ENCODE peak calls at places on chromosomes 6 and 20, in four cellular contexts. One of them, this sample, is unnamed. For H3K4me1, the result is how much of the 10 kb centered on the place peaks cover.

GRCh38 chr20:881051-881820 is 34.9 kb downstream of the ANGPT4 start:
- DNase-seq in uterus: no peak
- DNase-seq in A549: peak
- DNase-seq in stomach: no peak
- DNase-seq in this sample: no peak

GRCh38 chr20:64245746-64246595 is 9.6 kb upstream of the PCMTD2 start:
- DNase-seq in uterus: no peak
- DNase-seq in A549: no peak
- DNase-seq in stomach: peak
- DNase-seq in this sample: no peak

GRCh38 chr6:163229050-163229449 is 185.5 kb upstream of the QKI start:
- DNase-seq in uterus: no peak
- DNase-seq in A549: no peak
- DNase-seq in stomach: no peak
- DNase-seq in this sample: no peak

GRCh38 chr20:43992885-43993284 is 78.2 kb downstream of the TOX2 start:
- DNase-seq in uterus: no peak
- DNase-seq in A549: no peak
- DNase-seq in stomach: no peak
- DNase-seq in this sample: no peak

GRCh38 chr6:84052204-84052882 is 18.8 kb downstream of the MRAP2 start:
- DNase-seq in uterus: no peak
- DNase-seq in A549: no peak
- DNase-seq in stomach: no peak
- DNase-seq in this sample: peak

GRCh38 chr6:134880487-134881190 is 69.3 kb downstream of the ALDH8A1 start:
- DNase-seq in uterus: no peak
- DNase-seq in A549: no peak
- DNase-seq in stomach: no peak
- DNase-seq in this sample: no peak

GRCh38 chr6:99334526-99335127 is 14.8 kb downstream of the FAXC start:
- DNase-seq in uterus: no peak
- DNase-seq in A549: peak
- DNase-seq in stomach: no peak
- DNase-seq in this sample: no peak

GRCh38 chr6:14349507-14349906 is 231.9 kb downstream of the CD83 start:
- DNase-seq in uterus: no peak
- DNase-seq in A549: no peak
- DNase-seq in stomach: no peak
- DNase-seq in this sample: no peak

GRCh38 chr20:22826306-22827230 is 208.5 kb upstream of the SSTR4 start:
- DNase-seq in uterus: no peak
- DNase-seq in A549: no peak
- DNase-seq in stomach: no peak
- DNase-seq in this sample: no peak

GRCh38 chr20:63745961-63746765 is 6.6 kb downstream of the SLC2A4RG start:
- DNase-seq in uterus: no peak
- DNase-seq in A549: no peak
- DNase-seq in stomach: no peak
- DNase-seq in this sample: no peak

GRCh38 chr6:104953410-104953953 is 3.4 kb upstream of the LIN28B start:
- DNase-seq in uterus: no peak
- DNase-seq in A549: no peak
- DNase-seq in stomach: no peak
- DNase-seq in this sample: no peak

GRCh38 chr6:3247255-3248146 is 11.2 kb upstream of the PSMG4 start:
- DNase-seq in uterus: peak
- DNase-seq in A549: peak
- DNase-seq in stomach: peak
- DNase-seq in this sample: peak

GRCh38 chr6:2029130-2029794 is 216.1 kb downstream of the GMDS start:
- DNase-seq in uterus: no peak
- DNase-seq in A549: no peak
- DNase-seq in stomach: no peak
- DNase-seq in this sample: no peak

GRCh38 chr6:29956518-29956917 is 14.2 kb downstream of the HLA-A start:
- DNase-seq in uterus: no peak
- DNase-seq in A549: no peak
- DNase-seq in stomach: no peak
- DNase-seq in this sample: no peak
- H3K4me1 ChIP-seq in uterus: under half
- H3K4me1 ChIP-seq in A549: under half
- H3K4me1 ChIP-seq in stomach: under half
- H3K4me1 ChIP-seq in this sample: under half

DNA sequence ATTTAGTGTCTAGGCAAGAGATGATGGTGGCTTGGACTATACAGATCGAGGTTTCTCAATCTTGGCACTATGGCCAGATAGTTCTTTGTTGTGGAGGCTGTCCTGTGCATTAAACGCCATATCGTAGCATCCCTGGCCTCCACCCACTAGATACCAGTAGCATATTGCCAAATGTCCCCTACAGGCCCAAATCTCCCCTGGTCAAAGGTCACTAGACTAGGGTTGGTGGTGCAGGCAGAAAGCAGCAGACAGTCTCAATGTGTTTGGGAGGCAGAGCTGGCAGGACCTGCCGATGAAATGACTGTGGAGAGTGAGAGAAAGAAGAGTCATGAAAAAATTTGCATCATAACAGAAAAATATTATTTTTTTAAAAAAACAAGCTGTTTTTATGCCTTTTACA is 63.0 kb downstream of the TRAM2 start:
- DNase-seq in uterus: no peak
- DNase-seq in A549: no peak
- DNase-seq in stomach: no peak
- DNase-seq in this sample: no peak
- TF ChIP-seq POLR2A in uterus: no peak
- TF ChIP-seq POLR2A in A549: no peak
- TF ChIP-seq POLR2A in stomach: no peak
- TF ChIP-seq POLR2A in this sample: no peak

DNA sequence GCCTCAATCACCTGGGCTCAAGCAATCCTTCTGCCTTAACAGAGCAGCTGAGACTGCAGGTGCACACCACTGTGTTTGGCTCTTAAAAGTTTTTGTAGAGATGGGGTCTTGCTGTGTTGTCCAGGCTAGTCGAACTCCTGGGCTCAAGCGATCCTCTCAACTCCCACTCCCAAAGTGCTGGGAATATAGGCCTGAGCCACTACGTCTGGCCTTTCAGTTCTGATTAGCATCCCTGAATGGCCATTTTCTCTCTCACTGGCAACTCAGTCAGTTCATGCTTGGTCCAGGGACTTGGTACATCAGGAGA is 28.5 kb downstream of the DNMT3B start:
- DNase-seq in uterus: no peak
- DNase-seq in A549: no peak
- DNase-seq in stomach: no peak
- DNase-seq in this sample: no peak
- H3K4me1 ChIP-seq in uterus: under half
- H3K4me1 ChIP-seq in A549: under half
- H3K4me1 ChIP-seq in stomach: under half
- H3K4me1 ChIP-seq in this sample: under half

DNA sequence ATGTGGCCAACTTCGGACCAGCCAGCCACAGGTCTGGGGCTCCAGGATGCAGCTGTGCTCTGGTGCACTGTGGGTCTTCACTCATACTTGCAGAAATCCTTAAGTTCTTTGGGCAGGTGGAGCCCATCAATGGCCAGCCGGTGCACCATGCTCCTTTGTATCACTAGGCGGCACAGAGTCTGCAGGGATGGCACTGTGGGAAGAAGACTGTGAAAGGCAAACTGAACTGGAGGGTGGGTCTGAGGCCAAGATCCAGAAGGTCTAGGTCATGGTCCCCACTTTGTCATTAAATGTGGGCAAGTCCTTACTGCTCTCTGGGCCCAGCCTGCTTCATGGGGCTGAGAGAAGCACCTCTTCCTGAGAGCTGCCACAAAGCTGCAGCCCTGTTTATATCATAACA is 1.3 kb upstream of the SPATA25 start:
- DNase-seq in uterus: no peak
- DNase-seq in A549: no peak
- DNase-seq in stomach: no peak
- DNase-seq in this sample: no peak
- TF ChIP-seq POLR2A in uterus: no peak
- TF ChIP-seq POLR2A in A549: no peak
- TF ChIP-seq POLR2A in stomach: no peak
- TF ChIP-seq POLR2A in this sample: no peak

GRCh38 chr6:46645265-46645664 is 7.4 kb downstream of the CYP39A1 start:
- DNase-seq in uterus: no peak
- DNase-seq in A549: no peak
- DNase-seq in stomach: no peak
- DNase-seq in this sample: no peak
- H3K4me1 ChIP-seq in uterus: under half
- H3K4me1 ChIP-seq in A549: under half
- H3K4me1 ChIP-seq in stomach: under half
- H3K4me1 ChIP-seq in this sample: under half

GRCh38 chr6:159772196-159772595 is 10.4 kb downstream of the ACAT2 start:
- DNase-seq in uterus: no peak
- DNase-seq in A549: no peak
- DNase-seq in stomach: no peak
- DNase-seq in this sample: no peak

GRCh38 chr6:159778542-159778941 is 10.9 kb downstream of the TCP1 start:
- DNase-seq in uterus: no peak
- DNase-seq in A549: no peak
- DNase-seq in stomach: no peak
- DNase-seq in this sample: no peak

GRCh38 chr6:159778131-159778530 is 11.3 kb downstream of the TCP1 start:
- DNase-seq in uterus: no peak
- DNase-seq in A549: no peak
- DNase-seq in stomach: no peak
- DNase-seq in this sample: no peak

GRCh38 chr6:159777240-159777904 is 12.0 kb downstream of the TCP1 start:
- DNase-seq in uterus: no peak
- DNase-seq in A549: no peak
- DNase-seq in stomach: no peak
- DNase-seq in this sample: no peak
- TF ChIP-seq POLR2A in uterus: no peak
- TF ChIP-seq POLR2A in A549: no peak
- TF ChIP-seq POLR2A in stomach: no peak
- TF ChIP-seq POLR2A in this sample: no peak